ENCODE peak calls at places on chromosomes 7 and 10, in four cellular contexts. Q, B, F and X are unnamed samples.

GRCh38 chr7:157830331-157830730 is 493.5 kb downstream of the DNAJB6 start:
- DNase-seq in B (no peak), F (no peak), Q (no peak), X (no peak)

GRCh38 chr7:74665296-74665938 is 7.9 kb downstream of the GTF2I start:
- DNase-seq in Q (no peak), B (no peak), F (no peak), X (no peak)

GRCh38 chr7:132723506-132724081 is 147.3 kb upstream of the PLXNA4 start:
- DNase-seq in F (no peak), B (no peak), Q (no peak), X (no peak)

GRCh38 chr7:75916685-75917634 is 2.0 kb downstream of the POR start:
- DNase-seq in F (no peak), Q (no peak), B (no peak), X (no peak)

GRCh38 chr10:71260622-71261325 is 48.4 kb downstream of the UNC5B start:
- DNase-seq in Q (peak; percentile 26), F (peak; percentile 73), B (no peak), X (no peak)

GRCh38 chr7:42345478-42346299 is 108.7 kb upstream of the GLI3 start:
- DNase-seq in B (no peak), F (no peak), Q (no peak), X (no peak)

GRCh38 chr10:6141296-6142151 is 52.7 kb downstream of the RBM17 start:
- DNase-seq in B (no peak), F (no peak), Q (no peak), X (peak; percentile 81)

GRCh38 chr10:11313463-11313862 is 295.8 kb downstream of the CELF2 start:
- DNase-seq in B (no peak), F (no peak), Q (no peak), X (no peak)

GRCh38 chr10:6494934-6495592 is 85.0 kb downstream of the PRKCQ start:
- DNase-seq in Q (no peak), F (no peak), B (no peak), X (no peak)

GRCh38 chr10:130666215-130666614 is 530.0 kb downstream of the GLRX3 start:
- DNase-seq in Q (no peak), F (no peak), B (no peak), X (no peak)

GRCh38 chr10:132641966-132642731 is 104.6 kb downstream of the INPP5A start:
- DNase-seq in F (peak; percentile 54), B (no peak), Q (no peak), X (peak; percentile 34)

GRCh38 chr7:1899201-1899600 is 229.1 kb downstream of the ELFN1 start:
- DNase-seq in B (no peak), Q (no peak), F (peak; percentile 63), X (peak; percentile 83)

GRCh38 chr10:67976292-67977245 is 92.1 kb downstream of the SIRT1 start:
- DNase-seq in Q (no peak), B (peak; percentile 13), F (peak; percentile 81), X (peak; percentile 82)

GRCh38 chr10:98088186-98088971 is 46.1 kb upstream of the R3HCC1L start:
- DNase-seq in B (no peak), Q (no peak), F (no peak), X (peak; percentile 82)

GRCh38 chr7:22824760-22825159 is 2.1 kb upstream of the TOMM7 start:
- DNase-seq in F (no peak), Q (no peak), B (no peak), X (no peak)

GRCh38 chr10:80486151-80486692 is 32.1 kb downstream of the TSPAN14 start:
- DNase-seq in B (no peak), Q (no peak), F (no peak), X (no peak)

GRCh38 chr10:46001187-46001756 is 29.0 kb downstream of the TIMM23 start:
- DNase-seq in Q (no peak), B (no peak), F (no peak), X (no peak)

GRCh38 chr10:8365935-8366911 is 311.7 kb downstream of the GATA3 start:
- DNase-seq in F (no peak), B (no peak), Q (no peak), X (no peak)

GRCh38 chr7:68146970-68147369 is 1150.3 kb downstream of the TYW1 start:
- DNase-seq in B (no peak), F (no peak), Q (no peak), X (no peak)

GRCh38 chr7:91569702-91570457 is 305.6 kb downstream of the FZD1 start:
- DNase-seq in B (no peak), F (no peak), Q (no peak), X (no peak)

GRCh38 chr7:149205690-149206381 is 10.5 kb downstream of the ZNF282 start:
- DNase-seq in F (no peak), Q (no peak), B (no peak), X (no peak)

GRCh38 chr7:149210551-149210950 is 15.2 kb downstream of the ZNF282 start:
- DNase-seq in F (no peak), B (no peak), Q (no peak), X (no peak)

GRCh38 chr7:149214020-149214720 is 18.8 kb downstream of the ZNF282 start:
- DNase-seq in B (no peak), Q (no peak), F (no peak), X (no peak)

GRCh38 chr7:149207324-149208035 is 12.1 kb downstream of the ZNF282 start:
- DNase-seq in B (no peak), F (no peak), Q (no peak), X (peak; percentile 44)

DNA sequence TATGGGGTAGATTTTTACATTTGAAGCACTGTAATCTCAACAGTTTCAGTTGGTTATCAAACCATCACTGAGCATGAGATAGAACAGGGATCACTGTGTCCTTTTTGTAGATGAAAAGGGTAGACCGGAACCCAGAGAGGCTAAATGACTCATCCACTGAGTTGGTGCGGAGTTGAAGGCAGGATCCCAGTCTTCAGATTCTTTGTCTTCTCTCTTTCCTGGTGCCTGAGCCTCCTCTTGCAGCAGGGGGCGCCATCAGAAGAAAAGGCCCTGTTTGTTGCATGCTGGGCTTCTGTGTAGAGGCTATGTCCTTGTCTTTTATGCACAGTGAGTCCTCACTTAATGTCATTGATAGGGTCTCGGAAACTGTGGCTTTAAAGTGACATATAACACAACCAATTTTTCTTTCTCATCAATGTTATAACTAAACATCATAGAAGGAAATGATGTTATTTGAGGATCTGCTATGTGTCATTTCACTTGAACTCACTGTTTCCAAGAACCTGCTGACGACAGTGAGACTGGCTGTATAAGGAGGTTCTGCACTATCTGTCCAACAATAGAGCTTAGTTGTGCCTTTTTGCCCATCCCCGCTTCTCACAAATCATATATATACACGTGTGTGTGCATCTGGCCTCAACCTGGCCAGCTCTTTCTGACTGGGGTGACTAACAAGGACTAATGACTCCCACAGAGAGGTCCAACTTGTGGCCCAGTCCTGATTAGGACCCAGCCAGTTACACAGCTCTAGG is 14.3 kb downstream of the ZNF282 start:
- DNase-seq in F (no peak), B (peak; percentile 64), Q (peak; percentile 23), X (no peak)
- H3K27ac ChIP-seq in F (no peak overlapping the region), B (no peak overlapping the region), Q (no peak overlapping the region), X (no peak overlapping the region)

GRCh38 chr7:5699951-5700384 is 81.5 kb downstream of the RNF216 start:
- DNase-seq in B (no peak), F (no peak), Q (no peak), X (no peak)
- H3K27ac ChIP-seq in B (no peak overlapping the region), F (peak overlapping the region; percentile 93), Q (no peak overlapping the region), X (no peak overlapping the region)

GRCh38 chr10:110835841-110836240 is 35.9 kb upstream of the PDCD4 start:
- DNase-seq in Q (no peak), B (no peak), F (no peak), X (no peak)

GRCh38 chr10:110833941-110834621 is 37.6 kb upstream of the PDCD4 start:
- DNase-seq in Q (no peak), B (no peak), F (no peak), X (no peak)

GRCh38 chr10:110837418-110838120 is 34.2 kb upstream of the PDCD4 start:
- DNase-seq in F (no peak), B (no peak), Q (no peak), X (no peak)

GRCh38 chr10:110833234-110833940 is 38.3 kb upstream of the PDCD4 start:
- DNase-seq in F (no peak), Q (no peak), B (no peak), X (no peak)

DNA sequence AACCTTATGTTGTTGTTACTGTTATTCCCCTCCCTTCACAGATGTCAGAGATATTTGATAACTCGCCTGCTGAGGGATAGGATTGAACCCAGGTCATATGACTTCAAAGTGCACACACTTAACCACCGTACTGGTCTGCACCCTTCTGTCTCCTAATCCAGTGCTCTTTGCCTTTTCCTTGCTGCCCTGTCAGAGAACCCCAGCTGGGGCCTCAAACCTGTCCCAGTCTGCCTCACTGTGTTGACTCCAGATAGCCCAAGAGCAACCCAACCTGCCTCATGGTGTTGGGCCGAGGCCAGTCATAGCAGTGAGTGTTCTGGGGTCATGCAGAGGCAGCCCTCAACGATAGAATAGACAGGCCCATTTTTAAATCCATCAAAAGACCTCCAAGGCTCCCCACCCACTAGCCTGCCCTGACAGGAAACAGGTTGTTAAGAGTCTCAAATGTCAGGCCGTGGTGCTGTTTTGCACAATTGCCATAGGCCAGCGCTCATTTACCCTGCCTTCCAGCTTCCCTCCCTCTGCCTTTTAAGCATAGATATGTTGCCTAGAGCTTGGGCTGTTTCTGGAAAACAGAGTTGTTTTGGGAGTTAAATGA is 37.0 kb upstream of the PDCD4 start:
- DNase-seq in F (no peak), B (peak; percentile 25), Q (peak; percentile 37), X (no peak)
- H3K27ac ChIP-seq in F (peak overlapping the region; percentile 90), B (no peak overlapping the region), Q (peak overlapping the region; percentile 37), X (peak overlapping the region; percentile 69)

DNA sequence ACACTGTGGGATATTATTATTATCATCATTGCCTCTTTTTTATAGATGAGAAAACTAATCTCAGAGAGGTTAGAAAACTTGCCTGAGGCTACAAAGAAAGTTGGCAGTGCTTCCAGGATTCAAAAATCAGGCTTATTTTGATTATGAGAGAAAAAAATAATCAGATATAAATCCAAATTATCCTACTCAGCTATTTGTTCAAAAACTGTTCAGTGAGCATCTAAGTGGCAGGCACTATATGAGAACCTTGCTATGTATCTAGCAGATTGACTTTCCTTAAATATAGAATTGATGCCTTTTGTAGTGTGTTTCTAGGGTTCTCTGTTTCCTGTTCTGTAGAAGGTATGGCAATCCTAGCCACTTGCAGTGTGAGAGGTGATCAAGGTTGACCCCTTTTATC is 60.0 kb upstream of the SLC35B4 start:
- DNase-seq in F (no peak), Q (no peak), B (no peak), X (no peak)
- H3K27ac ChIP-seq in F (no peak overlapping the region), Q (no peak overlapping the region), B (no peak overlapping the region), X (no peak overlapping the region)

GRCh38 chr10:128044961-128045832 is 81.0 kb downstream of the MKI67 start:
- DNase-seq in Q (no peak), F (no peak), B (no peak), X (no peak)

GRCh38 chr10:128046934-128047251 is 79.3 kb downstream of the MKI67 start:
- DNase-seq in B (no peak), F (no peak), Q (no peak), X (no peak)

GRCh38 chr10:128047337-128047736 is 78.9 kb downstream of the MKI67 start:
- DNase-seq in Q (peak; percentile 24), F (peak; percentile 85), B (peak; percentile 57), X (peak; percentile 80)

GRCh38 chr10:128046156-128046933 is 79.9 kb downstream of the MKI67 start:
- DNase-seq in B (no peak), F (no peak), Q (no peak), X (no peak)

DNA sequence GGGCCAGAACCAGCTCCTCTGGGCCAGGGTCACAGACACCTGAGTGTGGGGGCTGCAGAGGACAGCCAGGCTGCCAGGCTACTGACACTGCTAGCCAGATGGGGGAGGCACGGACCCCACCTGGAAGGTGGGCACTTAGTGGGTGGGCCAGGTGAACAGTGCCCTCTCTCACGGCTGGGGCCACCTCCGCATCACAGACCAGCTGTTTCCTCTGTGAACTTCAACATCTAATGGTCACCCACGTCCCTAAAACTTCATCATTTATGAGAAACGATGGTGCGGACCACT is 80.4 kb downstream of the MKI67 start:
- DNase-seq in B (no peak), F (no peak), Q (no peak), X (no peak)
- H3K27ac ChIP-seq in B (no peak overlapping the region), F (no peak overlapping the region), Q (no peak overlapping the region), X (no peak overlapping the region)

GRCh38 chr10:24503627-24504320 is 219.9 kb downstream of the ARHGAP21 start:
- DNase-seq in F (no peak), B (peak; percentile 63), Q (peak; percentile 37), X (no peak)
- H3K27ac ChIP-seq in F (no peak overlapping the region), B (no peak overlapping the region), Q (no peak overlapping the region), X (no peak overlapping the region)